ENCODE peak calls at places on chromosomes 7 and 10, in nine cellular contexts. E is OCI-LY7, U is Peyer's patch, I is WERI-Rb-1, Y is GM12878, Q is HCT116, J is mammary epithelial cell, P is sigmoid colon, W is hepatocyte. L is an unnamed sample.

GRCh38 chr7:157292258-157292657 is 44.5 kb upstream of the DNAJB6 start:
- DNase-seq in E (no peak), U (no peak), I (no peak), Y (no peak), Q (no peak), J (no peak), P (no peak), W (no peak), L (no peak)

GRCh38 chr7:24898691-24899090 is 81.3 kb downstream of the OSBPL3 start:
- DNase-seq in E (peak), U (no peak), I (no peak), Y (no peak), Q (no peak), J (peak), P (no peak), W (no peak), L (peak)

GRCh38 chr7:129168219-129168991 is 20.0 kb upstream of the SMO start:
- DNase-seq in E (no peak), U (no peak), I (no peak), Y (no peak), Q (no peak), J (no peak), P (no peak), W (peak), L (no peak)

GRCh38 chr7:5750026-5750425 is 31.4 kb downstream of the RNF216 start:
- DNase-seq in E (no peak), U (no peak), I (no peak), Y (no peak), Q (no peak), J (no peak), P (no peak), W (no peak), L (no peak)

GRCh38 chr10:32207544-32207943 is 139.4 kb downstream of the EPC1 start:
- DNase-seq in E (peak), U (no peak), I (peak), Y (no peak), Q (peak), J (peak), P (no peak), W (peak), L (peak)

GRCh38 chr10:77925795-77926565 is 575 bp downstream of the DLG5 start:
- DNase-seq in E (no peak), U (no peak), I (peak), Y (no peak), Q (no peak), J (peak), P (peak), W (peak), L (no peak)

GRCh38 chr7:13508586-13508985 is 480.9 kb downstream of the ETV1 start:
- DNase-seq in E (no peak), U (no peak), I (no peak), Y (no peak), Q (no peak), J (no peak), P (no peak), W (no peak), L (no peak)

GRCh38 chr7:101306307-101306706 is 15.3 kb downstream of the IFT22 start:
- DNase-seq in E (no peak), U (no peak), I (no peak), Y (no peak), Q (no peak), J (no peak), P (no peak), W (no peak), L (no peak)

GRCh38 chr10:116024479-116024878 is 248.5 kb downstream of the GFRA1 start:
- DNase-seq in E (no peak), U (no peak), I (no peak), Y (no peak), Q (no peak), J (no peak), P (no peak), W (no peak), L (no peak)

GRCh38 chr10:2986341-2986933 is 80.9 kb upstream of the PFKP start:
- DNase-seq in E (no peak), U (peak), I (no peak), Y (no peak), Q (no peak), J (no peak), P (no peak), W (no peak), L (no peak)

GRCh38 chr10:117545141-117546019 is 2.8 kb downstream of the EMX2 start:
- DNase-seq in E (no peak), U (no peak), I (no peak), Y (no peak), Q (no peak), J (no peak), P (no peak), W (no peak), L (no peak)

GRCh38 chr10:86087716-86088115 is 278.9 kb downstream of the GRID1 start:
- DNase-seq in E (no peak), U (no peak), I (no peak), Y (no peak), Q (no peak), J (no peak), P (no peak), W (no peak), L (no peak)

GRCh38 chr10:15211464-15211979 is 43.0 kb upstream of the NMT2 start:
- DNase-seq in E (no peak), U (no peak), I (no peak), Y (no peak), Q (peak), J (peak), P (no peak), W (no peak), L (peak)

GRCh38 chr10:113788604-113789083 is 37.2 kb downstream of the PLEKHS1 start:
- DNase-seq in E (no peak), U (no peak), I (no peak), Y (peak), Q (peak), J (peak), P (peak), W (peak), L (peak)

GRCh38 chr10:103676058-103676785 is 179.2 kb downstream of the SH3PXD2A start:
- DNase-seq in E (no peak), U (no peak), I (no peak), Y (no peak), Q (no peak), J (peak), P (peak), W (peak), L (peak)

GRCh38 chr10:77074104-77074638 is 563.4 kb downstream of the KCNMA1 start:
- DNase-seq in E (no peak), U (no peak), I (no peak), Y (no peak), Q (no peak), J (no peak), P (no peak), W (no peak), L (no peak)

GRCh38 chr10:75827591-75827990 is 396.2 kb downstream of the LRMDA start:
- DNase-seq in E (no peak), U (no peak), I (no peak), Y (no peak), Q (no peak), J (no peak), P (no peak), W (no peak), L (no peak)

GRCh38 chr7:122046402-122046801 is 97.6 kb downstream of the AASS start:
- DNase-seq in E (no peak), U (no peak), I (no peak), Y (no peak), Q (no peak), J (peak), P (no peak), W (no peak), L (no peak)

GRCh38 chr7:86788948-86789347 is 145.2 kb downstream of the GRM3 start:
- DNase-seq in E (no peak), U (no peak), I (no peak), Y (no peak), Q (no peak), J (no peak), P (no peak), W (no peak), L (no peak)

GRCh38 chr10:131038056-131038455 is 273.5 kb downstream of the TCERG1L start:
- DNase-seq in E (no peak), U (no peak), I (no peak), Y (no peak), Q (no peak), J (no peak), P (no peak), W (no peak), L (no peak)

GRCh38 chr7:5423844-5424688 is 432 bp upstream of the TNRC18 start:
- DNase-seq in E (peak), U (peak), I (peak), Y (no peak), Q (peak), J (peak), P (peak), W (peak), L (peak)

GRCh38 chr10:89438525-89438924 is 24.2 kb downstream of the IFIT5 start:
- DNase-seq in E (no peak), U (no peak), I (no peak), Y (no peak), Q (no peak), J (no peak), P (no peak), W (no peak), L (no peak)

GRCh38 chr7:18958627-18959026 is 158.8 kb downstream of the TWIST1 start:
- DNase-seq in E (no peak), U (no peak), I (no peak), Y (no peak), Q (no peak), J (peak), P (no peak), W (no peak), L (peak)

GRCh38 chr10:16626697-16627096 is 105.0 kb upstream of the C1QL3 start:
- DNase-seq in E (no peak), U (no peak), I (no peak), Y (no peak), Q (no peak), J (no peak), P (no peak), W (no peak), L (no peak)

GRCh38 chr7:13848576-13849527 is 140.6 kb downstream of the ETV1 start:
- DNase-seq in E (no peak), U (no peak), I (no peak), Y (no peak), Q (no peak), J (no peak), P (no peak), W (no peak), L (no peak)

GRCh38 chr10:11165591-11166543 is 148.2 kb downstream of the CELF2 start:
- DNase-seq in E (peak), U (peak), I (no peak), Y (no peak), Q (no peak), J (no peak), P (peak), W (peak), L (no peak)

GRCh38 chr10:11163990-11164805 is 146.5 kb downstream of the CELF2 start:
- DNase-seq in E (peak), U (no peak), I (no peak), Y (no peak), Q (no peak), J (no peak), P (no peak), W (no peak), L (no peak)

GRCh38 chr10:11162828-11163599 is 145.3 kb downstream of the CELF2 start:
- DNase-seq in E (peak), U (peak), I (no peak), Y (peak), Q (no peak), J (no peak), P (peak), W (no peak), L (no peak)

GRCh38 chr10:11167233-11167979 is 149.7 kb downstream of the CELF2 start:
- DNase-seq in E (no peak), U (no peak), I (no peak), Y (no peak), Q (no peak), J (no peak), P (no peak), W (no peak), L (no peak)

DNA sequence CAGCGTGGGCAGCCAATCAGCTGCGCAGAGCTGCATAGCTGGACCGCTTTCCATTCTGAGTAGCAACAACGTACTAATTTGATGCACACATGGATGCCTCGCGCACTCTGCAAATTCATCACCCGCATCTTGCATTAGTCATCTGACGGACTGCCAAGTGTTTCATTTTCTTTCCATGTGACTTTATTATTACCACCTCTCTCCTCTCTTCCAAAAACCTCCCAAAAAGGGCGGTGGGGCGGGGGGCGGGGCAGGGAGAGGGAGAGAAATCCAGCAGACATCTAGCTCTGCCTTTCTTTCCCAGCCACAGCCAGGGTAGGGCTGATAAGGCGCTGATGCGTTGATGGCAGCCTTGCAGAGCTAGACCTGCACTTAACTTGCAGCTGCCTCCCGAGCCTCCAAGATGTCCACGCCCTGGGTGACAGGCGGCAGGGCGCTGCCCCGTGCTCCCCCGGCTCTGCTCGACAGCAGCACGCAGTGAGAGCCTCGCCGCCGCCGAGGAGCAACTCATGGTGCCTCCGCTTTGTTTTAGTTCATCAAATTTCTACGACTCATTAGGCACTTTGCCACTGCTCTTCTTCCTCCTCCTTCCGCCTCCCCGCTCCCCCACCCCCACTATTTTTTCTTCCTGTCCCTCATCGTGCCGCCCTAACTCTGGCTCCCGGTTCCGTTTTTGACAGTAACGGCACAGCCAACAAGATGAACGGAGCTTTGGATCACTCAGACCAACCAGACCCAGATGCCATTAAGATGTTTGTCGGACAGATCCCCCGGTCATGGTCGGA is 147.3 kb downstream of the CELF2 start:
- DNase-seq in E (peak), U (peak), I (no peak), Y (no peak), Q (no peak), J (peak), P (peak), W (peak), L (peak)
- H3K27ac ChIP-seq in E (no peak), U (peak), I (no peak), Y (peak), Q (no peak), J (no peak), P (peak), W (no peak), L (no peak)

DNA sequence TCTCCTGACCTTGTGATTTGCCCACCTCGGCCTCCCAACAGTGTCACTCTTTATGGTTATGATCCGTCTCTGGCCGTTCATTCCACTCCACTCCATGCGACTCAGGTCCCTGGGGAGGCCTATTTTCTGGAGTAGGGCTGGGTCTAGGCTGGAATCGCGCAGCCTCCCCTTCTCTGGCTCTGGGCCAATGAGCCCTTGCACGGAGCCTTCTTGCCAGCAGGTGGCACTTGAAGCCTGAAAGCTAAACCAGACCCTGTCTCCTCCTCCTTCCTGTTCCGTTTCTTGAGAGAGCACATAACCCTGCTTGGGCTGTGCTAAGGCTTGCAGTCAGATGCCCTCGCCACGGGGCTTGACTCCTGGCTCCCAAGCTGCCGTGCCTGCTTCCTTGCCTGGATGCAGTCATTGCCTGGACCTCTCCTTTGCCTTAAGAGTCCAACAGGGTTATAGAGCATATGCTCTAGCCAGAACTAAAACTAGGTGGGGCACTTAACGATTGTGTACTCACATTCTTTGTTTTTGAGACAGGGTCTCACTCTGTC is 9.6 kb upstream of the DNAJB12 start:
- DNase-seq in E (peak), U (peak), I (peak), Y (peak), Q (peak), J (peak), P (peak), W (peak), L (peak)
- H3K27ac ChIP-seq in E (no peak), U (no peak), I (no peak), Y (peak), Q (peak), J (peak), P (peak), W (peak), L (peak)

GRCh38 chr7:73741600-73741999 is 3.0 kb upstream of the ABHD11 start:
- DNase-seq in E (peak), U (no peak), I (peak), Y (no peak), Q (no peak), J (no peak), P (no peak), W (no peak), L (no peak)

GRCh38 chr7:73740771-73741170 is 2.2 kb upstream of the ABHD11 start:
- DNase-seq in E (no peak), U (no peak), I (no peak), Y (no peak), Q (no peak), J (no peak), P (no peak), W (peak), L (no peak)

GRCh38 chr7:73738612-73739386 is at the start of gene ABHD11:
- DNase-seq in E (peak), U (peak), I (peak), Y (peak), Q (peak), J (peak), P (peak), W (peak), L (peak)

GRCh38 chr7:73739387-73739767 is 775 bp upstream of the ABHD11 start:
- DNase-seq in E (no peak), U (peak), I (no peak), Y (no peak), Q (no peak), J (no peak), P (no peak), W (no peak), L (no peak)

GRCh38 chr7:73740212-73740611 is 1.6 kb upstream of the ABHD11 start:
- DNase-seq in E (no peak), U (no peak), I (no peak), Y (no peak), Q (no peak), J (no peak), P (no peak), W (no peak), L (no peak)
- H3K27ac ChIP-seq in E (no peak), U (peak), I (no peak), Y (no peak), Q (peak), J (no peak), P (no peak), W (peak), L (no peak)

GRCh38 chr10:62044569-62044968 is 143.1 kb downstream of the ARID5B start:
- DNase-seq in E (no peak), U (no peak), I (no peak), Y (no peak), Q (no peak), J (no peak), P (no peak), W (no peak), L (no peak)
- H3K27ac ChIP-seq in E (peak), U (peak), I (no peak), Y (peak), Q (no peak), J (no peak), P (peak), W (peak), L (no peak)

GRCh38 chr10:34251177-34251576 is 563.9 kb downstream of the PARD3 start:
- DNase-seq in E (no peak), U (no peak), I (no peak), Y (no peak), Q (no peak), J (no peak), P (no peak), W (no peak), L (no peak)

GRCh38 chr10:34255075-34255474 is 560.0 kb downstream of the PARD3 start:
- DNase-seq in E (no peak), U (no peak), I (no peak), Y (no peak), Q (no peak), J (no peak), P (no peak), W (no peak), L (no peak)

GRCh38 chr10:34256216-34256615 is 558.9 kb downstream of the PARD3 start:
- DNase-seq in E (no peak), U (no peak), I (no peak), Y (no peak), Q (no peak), J (no peak), P (no peak), W (no peak), L (no peak)

GRCh38 chr10:34252111-34252510 is 563.0 kb downstream of the PARD3 start:
- DNase-seq in E (no peak), U (no peak), I (no peak), Y (no peak), Q (peak), J (no peak), P (no peak), W (peak), L (no peak)

DNA sequence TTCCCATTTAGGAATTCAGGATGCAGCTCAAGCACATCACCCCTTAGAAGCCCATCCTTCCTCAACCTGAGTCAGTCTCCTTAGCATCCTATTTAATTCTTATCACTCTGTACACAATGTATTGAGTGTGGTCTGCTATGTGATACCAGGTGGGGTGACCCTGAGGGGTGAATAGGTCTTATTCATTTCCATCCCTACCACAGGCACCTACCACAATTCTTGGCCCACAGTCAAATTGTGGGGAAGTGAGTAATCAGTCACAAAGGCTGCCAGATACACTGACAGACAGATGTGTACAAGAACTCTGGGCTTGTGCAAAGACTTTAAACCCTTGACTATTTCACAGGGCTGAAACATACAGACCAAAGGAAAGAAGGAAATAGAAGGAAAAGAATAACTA is 560.5 kb downstream of the PARD3 start:
- DNase-seq in E (no peak), U (no peak), I (no peak), Y (peak), Q (peak), J (peak), P (no peak), W (peak), L (peak)
- H3K27ac ChIP-seq in E (no peak), U (no peak), I (no peak), Y (no peak), Q (no peak), J (no peak), P (no peak), W (no peak), L (no peak)

GRCh38 chr7:74000489-74001149 is 27.4 kb upstream of the ELN start:
- DNase-seq in E (no peak), U (no peak), I (no peak), Y (no peak), Q (no peak), J (no peak), P (no peak), W (no peak), L (no peak)
- H3K27ac ChIP-seq in E (no peak), U (no peak), I (no peak), Y (no peak), Q (no peak), J (no peak), P (peak), W (no peak), L (no peak)

DNA sequence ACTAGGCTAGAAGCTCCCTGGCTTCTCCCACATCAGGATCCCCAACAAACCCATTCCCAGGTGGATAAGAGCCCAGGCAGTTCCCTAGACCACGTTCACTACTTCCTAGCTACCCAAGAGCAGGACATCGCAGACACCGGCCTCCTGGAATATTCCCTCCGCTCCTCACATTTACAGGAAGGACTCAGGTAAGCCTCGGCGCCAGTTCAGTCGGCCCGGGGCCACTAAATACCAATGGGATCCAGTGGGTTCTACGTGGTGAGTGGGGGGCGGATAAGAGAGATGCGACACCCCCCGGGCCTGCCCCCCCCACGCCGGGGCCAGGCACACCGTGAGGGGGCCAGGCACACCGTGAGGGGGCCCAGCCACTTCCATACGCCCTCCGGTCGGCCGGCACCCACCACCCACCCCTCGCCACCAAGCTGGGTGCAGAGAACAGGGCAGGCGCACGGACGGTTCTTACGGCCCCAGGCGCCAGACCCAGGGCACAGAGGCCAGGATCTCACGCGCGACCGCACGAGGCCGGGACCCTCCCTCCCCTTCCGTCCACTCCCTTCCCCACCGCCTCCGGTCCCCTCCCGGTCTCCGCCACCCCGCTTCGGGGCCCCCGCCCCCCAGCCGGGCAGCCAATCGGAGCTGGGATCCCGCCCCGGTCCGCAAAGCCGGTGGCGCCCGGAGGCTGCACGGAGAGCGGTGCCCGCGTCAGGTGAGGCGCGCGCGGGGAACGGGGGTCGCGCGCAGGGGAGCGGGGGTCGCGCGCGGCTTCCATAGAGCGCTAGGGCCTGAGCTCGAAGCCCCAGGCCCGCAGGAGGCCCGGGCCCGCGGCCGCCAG is at the start of gene BLVRA:
- DNase-seq in E (no peak), U (peak), I (peak), Y (no peak), Q (no peak), J (peak), P (peak), W (peak), L (no peak)
- H3K27ac ChIP-seq in E (no peak), U (peak), I (peak), Y (peak), Q (peak), J (peak), P (peak), W (peak), L (peak)